ENCODE peak calls at places on chromosome 3, in seven cellular contexts. One of them, this sample, is unnamed.

GRCh38 chr3:20280257-20280656 is 94.3 kb upstream of the SGO1 start:
- DNase-seq in foreskin keratinocyte: no peak
- DNase-seq in choroid plexus epithelial cell: no peak
- DNase-seq in heart left ventricle: no peak
- DNase-seq in GM13977: no peak
- DNase-seq in BJ: no peak
- DNase-seq in HFF-Myc: no peak
- DNase-seq in this sample: no peak

GRCh38 chr3:46971742-46972141 is 4.8 kb downstream of the CCDC12 start:
- DNase-seq in foreskin keratinocyte: no peak
- DNase-seq in choroid plexus epithelial cell: no peak
- DNase-seq in heart left ventricle: no peak
- DNase-seq in GM13977: no peak
- DNase-seq in BJ: no peak
- DNase-seq in HFF-Myc: no peak
- DNase-seq in this sample: no peak

GRCh38 chr3:44058022-44058867 is 183.4 kb upstream of the TOPAZ1 start:
- DNase-seq in foreskin keratinocyte: peak
- DNase-seq in choroid plexus epithelial cell: peak
- DNase-seq in heart left ventricle: no peak
- DNase-seq in GM13977: peak
- DNase-seq in BJ: no peak
- DNase-seq in HFF-Myc: peak
- DNase-seq in this sample: no peak

GRCh38 chr3:16090013-16090412 is 84.5 kb upstream of the GALNT15 start:
- DNase-seq in foreskin keratinocyte: peak
- DNase-seq in choroid plexus epithelial cell: peak
- DNase-seq in heart left ventricle: no peak
- DNase-seq in GM13977: no peak
- DNase-seq in BJ: peak
- DNase-seq in HFF-Myc: peak
- DNase-seq in this sample: peak

GRCh38 chr3:47385007-47385406 is 4.2 kb downstream of the PTPN23 start:
- DNase-seq in foreskin keratinocyte: peak
- DNase-seq in choroid plexus epithelial cell: no peak
- DNase-seq in heart left ventricle: no peak
- DNase-seq in GM13977: no peak
- DNase-seq in BJ: no peak
- DNase-seq in HFF-Myc: no peak
- DNase-seq in this sample: no peak

GRCh38 chr3:110391640-110392395 is 679.8 kb upstream of the NECTIN3 start:
- DNase-seq in foreskin keratinocyte: peak
- DNase-seq in choroid plexus epithelial cell: peak
- DNase-seq in heart left ventricle: no peak
- DNase-seq in GM13977: no peak
- DNase-seq in BJ: no peak
- DNase-seq in HFF-Myc: no peak
- DNase-seq in this sample: peak

GRCh38 chr3:172223870-172224269 is 184.5 kb downstream of the FNDC3B start:
- DNase-seq in foreskin keratinocyte: no peak
- DNase-seq in choroid plexus epithelial cell: no peak
- DNase-seq in heart left ventricle: no peak
- DNase-seq in GM13977: no peak
- DNase-seq in BJ: no peak
- DNase-seq in HFF-Myc: no peak
- DNase-seq in this sample: no peak

GRCh38 chr3:177351757-177352158 is 154.5 kb upstream of the TBL1XR1 start:
- DNase-seq in foreskin keratinocyte: no peak
- DNase-seq in choroid plexus epithelial cell: no peak
- DNase-seq in heart left ventricle: no peak
- DNase-seq in GM13977: peak
- DNase-seq in BJ: no peak
- DNase-seq in HFF-Myc: no peak
- DNase-seq in this sample: no peak

GRCh38 chr3:48716508-48716981 is 476 bp downstream of the IP6K2 start:
- DNase-seq in foreskin keratinocyte: no peak
- DNase-seq in choroid plexus epithelial cell: no peak
- DNase-seq in heart left ventricle: peak
- DNase-seq in GM13977: no peak
- DNase-seq in BJ: no peak
- DNase-seq in HFF-Myc: no peak
- DNase-seq in this sample: peak

GRCh38 chr3:193605876-193606275 is 12.9 kb downstream of the OPA1 start:
- DNase-seq in foreskin keratinocyte: peak
- DNase-seq in choroid plexus epithelial cell: peak
- DNase-seq in heart left ventricle: peak
- DNase-seq in GM13977: peak
- DNase-seq in BJ: no peak
- DNase-seq in HFF-Myc: no peak
- DNase-seq in this sample: peak

GRCh38 chr3:105118905-105119304 is 247.8 kb upstream of the ALCAM start:
- DNase-seq in foreskin keratinocyte: peak
- DNase-seq in choroid plexus epithelial cell: peak
- DNase-seq in heart left ventricle: no peak
- DNase-seq in GM13977: no peak
- DNase-seq in BJ: peak
- DNase-seq in HFF-Myc: peak
- DNase-seq in this sample: no peak

GRCh38 chr3:30664884-30665283 is 58.5 kb downstream of the TGFBR2 start:
- DNase-seq in foreskin keratinocyte: peak
- DNase-seq in choroid plexus epithelial cell: no peak
- DNase-seq in heart left ventricle: no peak
- DNase-seq in GM13977: no peak
- DNase-seq in BJ: no peak
- DNase-seq in HFF-Myc: no peak
- DNase-seq in this sample: peak

GRCh38 chr3:122695927-122696561 is 15.4 kb downstream of the PARP14 start:
- DNase-seq in foreskin keratinocyte: no peak
- DNase-seq in choroid plexus epithelial cell: no peak
- DNase-seq in heart left ventricle: no peak
- DNase-seq in GM13977: no peak
- DNase-seq in BJ: no peak
- DNase-seq in HFF-Myc: no peak
- DNase-seq in this sample: no peak

GRCh38 chr3:180048840-180049239 is 12.1 kb upstream of the PEX5L start:
- DNase-seq in foreskin keratinocyte: peak
- DNase-seq in choroid plexus epithelial cell: peak
- DNase-seq in heart left ventricle: no peak
- DNase-seq in GM13977: no peak
- DNase-seq in BJ: no peak
- DNase-seq in HFF-Myc: no peak
- DNase-seq in this sample: no peak

GRCh38 chr3:42749753-42750231 is 23.3 kb downstream of the CCDC13 start:
- DNase-seq in foreskin keratinocyte: peak
- DNase-seq in choroid plexus epithelial cell: peak
- DNase-seq in heart left ventricle: peak
- DNase-seq in GM13977: peak
- DNase-seq in BJ: no peak
- DNase-seq in HFF-Myc: no peak
- DNase-seq in this sample: no peak

GRCh38 chr3:173711619-173712018 is 314.1 kb downstream of the NLGN1 start:
- DNase-seq in foreskin keratinocyte: peak
- DNase-seq in choroid plexus epithelial cell: no peak
- DNase-seq in heart left ventricle: no peak
- DNase-seq in GM13977: no peak
- DNase-seq in BJ: no peak
- DNase-seq in HFF-Myc: no peak
- DNase-seq in this sample: peak

GRCh38 chr3:12486001-12486400 is 1.7 kb downstream of the TSEN2 start:
- DNase-seq in foreskin keratinocyte: no peak
- DNase-seq in choroid plexus epithelial cell: no peak
- DNase-seq in heart left ventricle: no peak
- DNase-seq in GM13977: no peak
- DNase-seq in BJ: no peak
- DNase-seq in HFF-Myc: no peak
- DNase-seq in this sample: no peak

GRCh38 chr3:24500806-24501205 is 6.2 kb upstream of the THRB start:
- DNase-seq in foreskin keratinocyte: no peak
- DNase-seq in choroid plexus epithelial cell: no peak
- DNase-seq in heart left ventricle: no peak
- DNase-seq in GM13977: no peak
- DNase-seq in BJ: no peak
- DNase-seq in HFF-Myc: no peak
- DNase-seq in this sample: no peak

DNA sequence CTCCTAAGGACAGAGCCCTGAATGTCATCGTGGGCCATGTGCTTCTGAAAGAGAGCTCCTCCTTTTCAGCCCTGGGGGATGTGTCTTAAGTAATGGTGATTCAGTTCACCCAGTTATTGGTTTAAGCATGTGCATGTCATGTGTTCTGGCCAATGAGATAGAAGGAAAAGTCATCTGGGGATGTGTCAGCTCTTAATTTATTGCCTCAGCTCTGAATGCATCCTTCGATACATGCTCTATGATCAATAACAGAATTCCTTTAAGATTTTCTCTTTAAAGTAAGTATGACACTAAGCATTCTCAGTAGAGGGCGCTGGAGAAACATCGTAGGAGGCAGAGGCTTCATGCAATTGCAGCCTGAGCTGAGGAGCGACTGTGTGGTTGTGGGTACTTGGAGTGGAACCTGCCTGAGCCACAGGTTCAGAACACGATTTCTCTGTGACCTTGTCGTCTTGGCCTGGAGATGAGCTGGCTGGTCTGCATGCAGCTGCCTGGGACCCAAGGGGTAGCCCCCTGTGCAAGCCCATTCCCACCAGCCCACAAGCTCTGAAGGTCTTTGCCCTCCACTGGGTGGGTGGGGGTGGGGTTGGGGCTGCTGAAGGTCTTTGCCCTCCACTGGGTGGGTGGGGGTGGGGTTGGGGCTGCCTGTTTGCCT is 69.5 kb downstream of the C3orf38 start:
- DNase-seq in foreskin keratinocyte: peak
- DNase-seq in choroid plexus epithelial cell: peak
- DNase-seq in heart left ventricle: peak
- DNase-seq in GM13977: peak
- DNase-seq in BJ: no peak
- DNase-seq in HFF-Myc: no peak
- DNase-seq in this sample: peak
- TF ChIP-seq CTCF in foreskin keratinocyte: peak
- TF ChIP-seq CTCF in choroid plexus epithelial cell: peak
- TF ChIP-seq CTCF in heart left ventricle: peak
- TF ChIP-seq CTCF in GM13977: peak
- TF ChIP-seq CTCF in BJ: peak
- TF ChIP-seq CTCF in HFF-Myc: peak
- TF ChIP-seq CTCF in this sample: no peak

GRCh38 chr3:1251282-1252060 is 158.6 kb downstream of the CNTN6 start:
- DNase-seq in foreskin keratinocyte: peak
- DNase-seq in choroid plexus epithelial cell: peak
- DNase-seq in heart left ventricle: no peak
- DNase-seq in GM13977: no peak
- DNase-seq in BJ: no peak
- DNase-seq in HFF-Myc: no peak
- DNase-seq in this sample: no peak
- TF ChIP-seq CTCF in foreskin keratinocyte: peak
- TF ChIP-seq CTCF in choroid plexus epithelial cell: no peak
- TF ChIP-seq CTCF in heart left ventricle: no peak
- TF ChIP-seq CTCF in GM13977: no peak
- TF ChIP-seq CTCF in BJ: no peak
- TF ChIP-seq CTCF in HFF-Myc: no peak
- TF ChIP-seq CTCF in this sample: no peak

DNA sequence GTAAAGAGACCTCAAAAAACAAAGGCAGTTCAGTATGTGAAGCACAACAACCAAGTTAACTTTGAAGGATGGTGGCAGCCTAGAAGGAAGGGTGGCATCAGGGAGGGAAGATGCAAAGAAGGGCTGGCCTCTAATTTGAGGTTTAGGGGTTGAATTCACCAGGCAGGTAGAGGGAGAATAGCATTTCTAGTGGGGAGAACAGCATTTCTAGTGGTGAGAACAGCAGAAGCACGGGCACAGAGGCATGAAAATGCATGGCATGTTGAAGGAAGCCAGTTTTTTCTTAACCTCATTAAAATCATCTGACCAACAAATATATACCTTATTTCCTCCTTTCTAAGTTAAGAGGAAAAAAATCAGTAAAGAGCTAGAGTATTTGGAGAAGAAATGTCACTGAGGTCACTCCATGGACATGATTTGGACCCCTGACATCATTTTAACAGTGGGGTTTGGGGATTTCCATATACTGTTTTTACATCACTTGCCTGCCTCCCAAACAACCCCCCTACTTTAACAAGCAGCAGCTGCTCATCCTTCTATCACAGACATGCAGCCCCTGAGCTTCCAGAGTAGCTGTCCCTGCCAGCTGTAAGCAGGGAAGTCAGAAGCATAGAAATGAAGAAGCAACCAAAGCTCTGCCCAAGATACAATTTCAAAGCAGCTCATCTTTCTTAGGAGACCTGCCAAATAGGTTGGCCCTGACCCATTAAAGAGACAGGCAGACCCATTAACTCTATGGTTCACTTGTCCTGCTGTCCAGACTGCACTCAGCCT is 2.4 kb upstream of the POPDC2 start:
- DNase-seq in foreskin keratinocyte: no peak
- DNase-seq in choroid plexus epithelial cell: peak
- DNase-seq in heart left ventricle: no peak
- DNase-seq in GM13977: no peak
- DNase-seq in BJ: no peak
- DNase-seq in HFF-Myc: no peak
- DNase-seq in this sample: no peak
- TF ChIP-seq CTCF in foreskin keratinocyte: no peak
- TF ChIP-seq CTCF in choroid plexus epithelial cell: peak
- TF ChIP-seq CTCF in heart left ventricle: no peak
- TF ChIP-seq CTCF in GM13977: no peak
- TF ChIP-seq CTCF in BJ: peak
- TF ChIP-seq CTCF in HFF-Myc: no peak
- TF ChIP-seq CTCF in this sample: no peak

GRCh38 chr3:165839296-165840076 is 2.3 kb upstream of the BCHE start:
- DNase-seq in foreskin keratinocyte: peak
- DNase-seq in choroid plexus epithelial cell: no peak
- DNase-seq in heart left ventricle: no peak
- DNase-seq in GM13977: no peak
- DNase-seq in BJ: no peak
- DNase-seq in HFF-Myc: no peak
- DNase-seq in this sample: no peak
- TF ChIP-seq CTCF in foreskin keratinocyte: no peak
- TF ChIP-seq CTCF in choroid plexus epithelial cell: no peak
- TF ChIP-seq CTCF in heart left ventricle: no peak
- TF ChIP-seq CTCF in GM13977: no peak
- TF ChIP-seq CTCF in BJ: no peak
- TF ChIP-seq CTCF in HFF-Myc: no peak
- TF ChIP-seq CTCF in this sample: no peak

GRCh38 chr3:55885721-55886120 is 398.6 kb upstream of the WNT5A start:
- DNase-seq in foreskin keratinocyte: peak
- DNase-seq in choroid plexus epithelial cell: peak
- DNase-seq in heart left ventricle: no peak
- DNase-seq in GM13977: no peak
- DNase-seq in BJ: peak
- DNase-seq in HFF-Myc: peak
- DNase-seq in this sample: peak
- TF ChIP-seq CTCF in foreskin keratinocyte: peak
- TF ChIP-seq CTCF in choroid plexus epithelial cell: peak
- TF ChIP-seq CTCF in heart left ventricle: no peak
- TF ChIP-seq CTCF in GM13977: no peak
- TF ChIP-seq CTCF in BJ: peak
- TF ChIP-seq CTCF in HFF-Myc: no peak
- TF ChIP-seq CTCF in this sample: no peak

This sample was measured in endothelial cell of umbilical vein.